ENCODE peak calls at places on chromosomes 6 and 20, in six cellular contexts. R, P, Q, Y, B and Z are unnamed samples. For H3K4me1, the result is how much of the 10 kb centered on the place peaks cover.

GRCh38 chr6:42462474-42462972 is 10.8 kb upstream of the TRERF1 start:
- DNase-seq in P (no peak), B (no peak), Y (no peak), R (no peak), Q (no peak), Z (no peak)

GRCh38 chr6:43628392-43629103 is 516 bp downstream of the GTPBP2 start:
- DNase-seq in R (peak), Q (no peak), P (peak), B (peak), Y (peak), Z (peak)

GRCh38 chr20:34042286-34042685 is 48.6 kb downstream of the RALY start:
- DNase-seq in B (no peak), P (no peak), Y (peak), R (no peak), Q (no peak), Z (no peak)

GRCh38 chr6:110232456-110232855 is 52.2 kb downstream of the CDC40 start:
- DNase-seq in Q (no peak), P (no peak), R (no peak), B (no peak), Y (no peak), Z (no peak)

GRCh38 chr6:64330694-64331309 is 695.2 kb downstream of the PHF3 start:
- DNase-seq in Y (peak), R (peak), Q (no peak), P (peak), B (peak), Z (no peak)

GRCh38 chr6:21679761-21680265 is 86.3 kb downstream of the SOX4 start:
- DNase-seq in Y (no peak), P (no peak), R (peak), B (no peak), Q (no peak), Z (no peak)

GRCh38 chr20:41887500-41887899 is 269.3 kb upstream of the CHD6 start:
- DNase-seq in Q (no peak), B (no peak), Y (no peak), R (no peak), P (no peak), Z (no peak)

GRCh38 chr20:10200329-10200728 is 18.3 kb upstream of the SNAP25 start:
- DNase-seq in Q (no peak), P (no peak), R (no peak), Y (no peak), B (no peak), Z (no peak)

GRCh38 chr6:161333410-161333809 is 59.5 kb upstream of the AGPAT4 start:
- DNase-seq in P (no peak), R (no peak), Y (no peak), Q (no peak), B (no peak), Z (no peak)

GRCh38 chr20:45890077-45890996 is 671 bp downstream of the NEURL2 start:
- DNase-seq in B (peak), Y (peak), R (peak), P (peak), Q (no peak), Z (peak)

GRCh38 chr6:124881898-124882579 is 80.2 kb upstream of the RNF217 start:
- DNase-seq in R (no peak), B (no peak), Q (no peak), Y (peak), P (no peak), Z (no peak)

GRCh38 chr20:2986466-2986865 is 57.0 kb upstream of the GNRH2 start:
- DNase-seq in B (no peak), Y (no peak), Q (no peak), R (no peak), P (no peak), Z (no peak)

GRCh38 chr20:21515300-21516179 is 1.7 kb upstream of the NKX2-2 start:
- DNase-seq in Y (no peak), B (peak), Q (no peak), P (no peak), R (no peak), Z (no peak)

GRCh38 chr6:135506270-135506997 is 8.9 kb upstream of the AHI1 start:
- DNase-seq in Q (no peak), B (no peak), R (no peak), Y (no peak), P (no peak), Z (no peak)

GRCh38 chr6:41497994-41498393 is 48.2 kb upstream of the FOXP4 start:
- DNase-seq in B (no peak), P (no peak), Y (no peak), R (no peak), Q (no peak), Z (no peak)

GRCh38 chr6:5204340-5204739 is 56.4 kb downstream of the LYRM4 start:
- DNase-seq in Q (no peak), R (no peak), Y (no peak), P (no peak), B (no peak), Z (no peak)

GRCh38 chr6:125296461-125296860 is 5.3 kb downstream of the HDDC2 start:
- DNase-seq in R (no peak), Q (no peak), P (no peak), B (no peak), Y (no peak), Z (no peak)

GRCh38 chr6:131381694-131382093 is 191.3 kb upstream of the ARG1 start:
- DNase-seq in R (no peak), P (no peak), Q (no peak), B (no peak), Y (no peak), Z (no peak)

DNA sequence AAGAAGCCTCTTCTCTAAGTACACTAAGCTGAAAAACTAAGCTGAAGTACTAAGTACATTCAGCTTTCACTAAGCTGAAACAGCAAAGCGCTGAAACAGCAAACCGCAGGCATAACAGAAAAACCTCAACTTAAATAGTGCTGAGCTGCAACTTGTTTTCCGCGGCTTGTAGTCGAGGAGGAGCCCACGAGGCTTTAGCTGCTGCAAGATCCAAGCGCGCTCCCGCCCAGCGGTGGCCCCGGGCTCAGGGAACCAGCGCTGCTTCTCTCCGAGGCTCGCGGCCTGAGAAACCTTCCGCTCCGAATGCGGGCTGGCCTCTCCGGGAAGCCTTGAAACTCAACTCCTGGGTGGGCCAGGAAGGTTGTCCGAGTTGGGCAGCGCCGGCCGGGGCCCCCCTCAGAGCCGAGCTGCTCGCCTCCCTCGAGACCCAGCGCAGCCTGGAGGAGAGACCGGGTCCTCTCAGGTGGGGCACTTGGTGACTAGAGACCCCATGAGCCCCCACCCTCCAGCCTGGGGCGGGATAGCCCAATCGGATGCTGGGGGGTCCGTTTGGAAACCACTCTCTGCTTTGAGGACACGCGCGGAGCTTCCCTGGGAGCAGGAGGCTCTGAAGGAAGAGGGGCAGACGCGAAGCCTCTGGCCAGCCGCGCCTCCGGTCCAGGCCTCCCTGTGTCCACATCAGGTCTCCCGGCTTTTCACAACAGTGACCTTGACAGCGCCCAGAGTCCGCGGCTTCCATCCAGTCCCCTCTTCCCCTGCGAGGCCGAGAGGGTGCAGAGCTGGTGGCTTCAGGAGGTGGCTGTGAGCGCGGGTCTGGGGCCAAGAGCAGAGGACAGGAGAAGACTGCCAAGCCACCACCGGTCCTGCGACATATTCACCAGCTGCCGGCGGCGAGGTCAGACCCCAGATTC is 38.1 kb upstream of the HLA-E start:
- DNase-seq in Q (no peak), R (peak), B (no peak), Y (peak), P (no peak), Z (peak)
- H3K4me3 ChIP-seq in Q (peak), R (no peak), B (no peak), Y (peak), P (peak), Z (peak)

GRCh38 chr6:93786474-93787330 is 367.3 kb upstream of the EPHA7 start:
- DNase-seq in Q (no peak), B (peak), P (no peak), Y (no peak), R (no peak), Z (no peak)
- H3K4me1 ChIP-seq in Q (under half), B (under half), P (under half), Y (under half), R (under half), Z (under half)

DNA sequence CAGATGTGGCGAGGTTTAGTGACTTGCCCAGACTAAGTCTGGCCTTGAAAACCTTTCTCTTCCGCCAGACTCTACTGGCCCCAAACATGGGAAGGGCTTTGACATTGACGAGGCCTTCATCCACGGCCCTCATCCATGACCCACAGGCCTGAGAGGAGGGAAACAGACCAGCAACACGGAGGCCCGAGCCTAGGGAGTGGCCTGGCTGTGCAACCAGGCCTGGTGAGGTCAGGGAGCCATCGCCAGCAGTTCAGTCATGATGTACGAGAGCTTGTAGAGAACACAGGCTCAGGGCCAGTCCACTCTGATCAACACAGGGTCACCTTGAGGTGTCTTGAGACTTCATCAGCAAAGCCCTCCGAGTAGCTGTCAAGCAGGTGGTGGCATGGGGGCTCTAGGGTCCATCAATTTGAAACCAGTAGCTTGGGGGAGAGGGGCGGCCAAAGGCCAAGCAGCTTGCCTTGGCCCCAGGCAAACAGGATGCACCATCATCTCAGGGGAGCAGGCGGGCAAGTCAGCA is 36.2 kb downstream of the GFOD1 start:
- DNase-seq in P (no peak), Q (no peak), B (no peak), Y (no peak), R (no peak), Z (no peak)
- H3K27ac ChIP-seq in P (no peak), Q (peak), B (no peak), Y (no peak), R (no peak), Z (no peak)

DNA sequence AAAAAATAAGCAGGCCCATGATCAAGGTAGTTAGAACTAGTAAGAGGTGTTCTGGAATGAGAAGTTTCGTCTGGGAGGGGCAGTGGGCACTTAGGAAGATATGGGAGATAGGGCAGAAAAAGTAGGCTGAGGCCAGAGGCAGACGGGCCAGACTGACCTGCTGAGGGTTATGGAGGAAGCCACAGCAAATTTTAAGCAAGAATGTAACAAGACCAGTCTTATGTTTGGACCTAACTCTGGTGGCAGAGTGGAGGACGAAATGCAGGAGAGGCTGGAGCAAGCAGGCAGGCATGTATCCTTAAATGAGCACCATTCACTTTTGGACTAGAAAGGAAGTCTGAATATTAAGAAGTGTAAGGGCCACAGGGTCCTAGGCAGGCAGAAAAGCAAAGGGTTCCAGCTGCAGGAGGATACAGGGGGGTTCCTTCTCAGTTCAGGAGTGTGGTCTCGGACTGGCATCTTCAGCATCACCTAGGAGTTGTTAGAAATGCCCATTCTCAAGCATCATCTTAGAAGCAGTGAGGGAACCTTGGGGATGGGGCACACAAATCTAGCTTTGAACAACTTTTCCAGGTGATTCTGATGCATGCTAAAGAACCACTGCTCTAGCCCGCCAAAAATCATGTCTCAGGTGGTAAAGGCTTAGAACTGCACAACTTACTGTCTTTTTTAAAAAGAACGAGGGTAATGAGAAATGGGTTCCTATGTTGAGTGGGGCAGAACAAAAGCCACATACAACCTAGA is 1.7 kb upstream of the DSTN start:
- DNase-seq in R (no peak), Y (no peak), Q (no peak), P (no peak), B (no peak), Z (no peak)
- H3K4me3 ChIP-seq in R (no peak), Y (peak), Q (peak), P (peak), B (peak), Z (no peak)

DNA sequence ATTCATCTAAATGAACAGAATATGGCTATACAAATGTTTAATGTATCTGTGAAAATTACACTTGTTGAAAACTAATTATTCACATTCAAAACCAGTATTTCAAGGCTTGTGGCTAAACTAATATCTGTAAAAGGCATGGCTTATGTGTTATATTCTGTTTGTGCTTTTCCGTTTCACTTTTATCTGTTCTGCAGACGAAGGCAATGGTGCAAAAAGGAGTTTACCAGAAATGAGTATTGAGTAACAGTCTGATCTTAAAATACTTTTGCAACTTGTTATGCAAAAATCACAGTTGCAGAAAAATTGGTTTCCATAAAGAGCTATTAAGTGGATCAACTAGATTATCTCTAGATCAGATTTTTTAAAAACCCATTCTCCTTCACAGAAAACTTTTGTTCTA is 9.5 kb upstream of the STX11 start:
- DNase-seq in Q (no peak), Y (no peak), R (no peak), P (no peak), B (no peak), Z (no peak)
- H3K4me1 ChIP-seq in Q (under half), Y (under half), R (under half), P (under half), B (under half), Z (under half)

GRCh38 chr6:39931607-39932006 is 2.7 kb downstream of the MOCS1 start:
- DNase-seq in B (no peak), P (no peak), R (no peak), Y (no peak), Q (no peak), Z (no peak)
- H3K27ac ChIP-seq in B (no peak), P (no peak), R (no peak), Y (peak), Q (peak), Z (no peak)

GRCh38 chr6:129059650-129060049 is 176.7 kb downstream of the LAMA2 start:
- DNase-seq in P (no peak), R (no peak), Q (no peak), B (no peak), Y (no peak), Z (no peak)
- H3K4me3 ChIP-seq in P (no peak), R (no peak), Q (no peak), B (no peak), Y (no peak), Z (no peak)